ENCODE peak calls at places on chromosome 1, in seven cellular contexts. B is BJ; O is NCI-H1092; L is GM23338; W is stimulated activated CD4-positive, alpha-beta T cell treated with anti-CD3 and anti-CD28 coated beads, Interleukin-15, amount 100 ng/mL, for 24 hours; R is iPS-NIHi11; T is upper lobe of right lung. K is an unnamed sample.
A peak's percentile ranks its signal among the peaks of the same experiment; 100 is the strongest.

GRCh38 chr1:14826172-14826636 is 227.7 kb downstream of the KAZN start:
- DNase-seq in B (peak; percentile 83), O (no peak), L (no peak), W (no peak), R (no peak), T (no peak), K (no peak)

GRCh38 chr1:71303617-71304041 is 222.8 kb upstream of the ZRANB2 start:
- DNase-seq in B (no peak), O (no peak), L (no peak), W (no peak), R (no peak), T (no peak), K (no peak)

GRCh38 chr1:183909672-183910071 is 104.8 kb downstream of the RGL1 start:
- DNase-seq in B (no peak), O (no peak), L (no peak), W (no peak), R (no peak), T (no peak), K (no peak)

GRCh38 chr1:28313710-28314510 is 14.9 kb upstream of the MED18 start:
- DNase-seq in B (no peak), O (no peak), L (no peak), W (no peak), R (peak; percentile 54), T (peak; percentile 90), K (peak; percentile 52)

GRCh38 chr1:86154581-86155060 is 2.0 kb downstream of the COL24A1 start:
- DNase-seq in B (peak; percentile 65), O (no peak), L (peak; percentile 57), W (no peak), R (peak; percentile 60), T (no peak), K (peak; percentile 77)

GRCh38 chr1:9877962-9878361 is 32.1 kb downstream of the CTNNBIP1 start:
- DNase-seq in B (no peak), O (no peak), L (no peak), W (no peak), R (peak; percentile 52), T (no peak), K (no peak)

GRCh38 chr1:2229032-2229920 is 1.2 kb downstream of the SKI start:
- DNase-seq in B (no peak), O (peak; percentile 27), L (peak; percentile 62), W (peak; percentile 72), R (no peak), T (peak; percentile 86), K (peak; percentile 79)

GRCh38 chr1:207861442-207862177 is 49.3 kb downstream of the CD34 start:
- DNase-seq in B (no peak), O (no peak), L (no peak), W (peak; percentile 38), R (no peak), T (no peak), K (peak; percentile 33)

GRCh38 chr1:160901768-160902167 is 16.8 kb upstream of the ITLN1 start:
- DNase-seq in B (no peak), O (no peak), L (no peak), W (no peak), R (no peak), T (no peak), K (no peak)

GRCh38 chr1:53410691-53411090 is 48.5 kb upstream of the DMRTB1 start:
- DNase-seq in B (no peak), O (no peak), L (no peak), W (no peak), R (no peak), T (no peak), K (peak; percentile 28)

GRCh38 chr1:205933672-205934618 is 9.3 kb downstream of the SLC26A9 start:
- DNase-seq in B (no peak), O (no peak), L (no peak), W (no peak), R (peak; percentile 56), T (no peak), K (no peak)

GRCh38 chr1:200252526-200252925 is 157.3 kb downstream of the ZNF281 start:
- DNase-seq in B (no peak), O (no peak), L (no peak), W (no peak), R (no peak), T (no peak), K (no peak)